ENCODE peak calls at places on chromosome 11, in four cellular contexts. P, V, G and L are unnamed samples. For H3K4me1, the result is how much of the 10 kb centered on the place peaks cover.

GRCh38 chr11:69333149-69333710 is 39.3 kb downstream of the MYEOV start:
- DNase-seq in P (no peak), V (no peak), G (no peak), L (no peak)

GRCh38 chr11:122791411-122791810 is 46.9 kb upstream of the CRTAM start:
- DNase-seq in P (no peak), V (no peak), G (no peak), L (no peak)

GRCh38 chr11:29217901-29218300 is 798.9 kb downstream of the KCNA4 start:
- DNase-seq in P (no peak), V (no peak), G (no peak), L (no peak)

GRCh38 chr11:92852946-92853345 is 116.5 kb upstream of the MTNR1B start:
- DNase-seq in P (no peak), V (peak), G (no peak), L (no peak)

GRCh38 chr11:284081-285020 is 4.6 kb upstream of the PGGHG start:
- DNase-seq in P (no peak), V (no peak), G (no peak), L (no peak)

GRCh38 chr11:68092411-68092810 is 28.8 kb downstream of the CHKA start:
- DNase-seq in P (no peak), V (no peak), G (no peak), L (no peak)

GRCh38 chr11:8261921-8262551 is 1.6 kb downstream of the LMO1 start:
- DNase-seq in P (no peak), V (no peak), G (no peak), L (no peak)

GRCh38 chr11:121321614-121322243 is 29.2 kb downstream of the SC5D start:
- DNase-seq in P (peak), V (peak), G (peak), L (peak)

GRCh38 chr11:130782361-130783221 is 133.7 kb downstream of the SNX19 start:
- DNase-seq in P (no peak), V (no peak), G (no peak), L (no peak)

GRCh38 chr11:86773009-86773408 is 27.3 kb upstream of the PRSS23 start:
- DNase-seq in P (no peak), V (no peak), G (no peak), L (no peak)

GRCh38 chr11:86775342-86775741 is 25.0 kb upstream of the PRSS23 start:
- DNase-seq in P (no peak), V (no peak), G (no peak), L (no peak)

GRCh38 chr11:86773878-86774277 is 26.5 kb upstream of the PRSS23 start:
- DNase-seq in P (no peak), V (no peak), G (no peak), L (no peak)

GRCh38 chr11:86769219-86769618 is 31.1 kb upstream of the PRSS23 start:
- DNase-seq in P (no peak), V (no peak), G (no peak), L (no peak)

DNA sequence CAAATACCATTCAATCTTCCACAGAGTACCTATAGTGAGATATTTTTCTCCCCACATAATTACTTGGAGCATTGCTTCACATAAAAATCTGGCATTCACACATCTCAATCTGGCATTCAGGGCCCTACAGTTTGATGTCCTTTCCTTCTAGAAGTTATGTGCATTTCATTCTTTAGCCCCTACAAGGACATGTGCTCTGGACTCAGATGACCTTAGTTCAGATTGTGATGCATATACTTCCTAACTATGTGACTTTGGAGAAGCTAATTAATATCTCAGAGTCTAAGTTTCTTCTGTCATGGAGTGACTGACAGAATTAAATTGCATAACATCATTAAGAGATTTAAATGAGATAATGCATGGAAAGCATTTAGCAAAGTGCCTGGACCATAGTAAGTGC is 25.9 kb upstream of the PRSS23 start:
- DNase-seq in P (no peak), V (no peak), G (no peak), L (no peak)
- H3K27ac ChIP-seq in P (no peak), V (no peak), G (no peak), L (no peak)

DNA sequence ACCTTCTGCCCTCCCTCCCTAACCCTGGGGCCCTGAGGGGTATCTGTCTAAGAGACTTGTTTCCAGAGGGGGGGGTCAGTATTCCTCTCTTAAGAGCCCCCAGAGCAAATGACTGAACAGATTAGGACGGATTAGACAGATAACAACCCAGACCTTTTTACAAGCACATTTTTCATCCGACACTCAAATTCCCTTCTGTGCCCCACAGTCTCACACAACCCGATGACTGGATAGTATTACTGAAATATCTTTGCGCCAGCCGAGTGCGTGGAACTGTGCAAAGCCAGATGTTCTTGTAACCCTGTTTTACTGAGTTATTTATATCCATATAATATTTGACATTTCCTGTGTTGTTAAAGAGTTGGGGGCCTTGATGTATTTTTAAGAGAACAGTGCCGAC is 30.9 kb upstream of the FLI1 start:
- DNase-seq in P (no peak), V (no peak), G (no peak), L (no peak)
- H3K4me1 ChIP-seq in P (under half), V (under half), G (under half), L (under half)

GRCh38 chr11:47511927-47512326 is 41.0 kb downstream of the CELF1 start:
- DNase-seq in P (no peak), V (no peak), G (no peak), L (no peak)

GRCh38 chr11:47516155-47516554 is 36.8 kb downstream of the CELF1 start:
- DNase-seq in P (no peak), V (no peak), G (no peak), L (no peak)

GRCh38 chr11:47510231-47510630 is 42.7 kb downstream of the CELF1 start:
- DNase-seq in P (no peak), V (no peak), G (no peak), L (no peak)

GRCh38 chr11:47514825-47515647 is 37.9 kb downstream of the CELF1 start:
- DNase-seq in P (no peak), V (no peak), G (no peak), L (no peak)

GRCh38 chr11:47512701-47513100 is 40.2 kb downstream of the CELF1 start:
- DNase-seq in P (no peak), V (no peak), G (no peak), L (no peak)
- H3K4me3 ChIP-seq in P (no peak), V (no peak), G (no peak), L (no peak)

GRCh38 chr11:64271339-64272132 is 12.9 kb downstream of the BAD start:
- DNase-seq in P (peak), V (peak), G (peak), L (peak)
- H3K27ac ChIP-seq in P (peak), V (peak), G (peak), L (peak)

DNA sequence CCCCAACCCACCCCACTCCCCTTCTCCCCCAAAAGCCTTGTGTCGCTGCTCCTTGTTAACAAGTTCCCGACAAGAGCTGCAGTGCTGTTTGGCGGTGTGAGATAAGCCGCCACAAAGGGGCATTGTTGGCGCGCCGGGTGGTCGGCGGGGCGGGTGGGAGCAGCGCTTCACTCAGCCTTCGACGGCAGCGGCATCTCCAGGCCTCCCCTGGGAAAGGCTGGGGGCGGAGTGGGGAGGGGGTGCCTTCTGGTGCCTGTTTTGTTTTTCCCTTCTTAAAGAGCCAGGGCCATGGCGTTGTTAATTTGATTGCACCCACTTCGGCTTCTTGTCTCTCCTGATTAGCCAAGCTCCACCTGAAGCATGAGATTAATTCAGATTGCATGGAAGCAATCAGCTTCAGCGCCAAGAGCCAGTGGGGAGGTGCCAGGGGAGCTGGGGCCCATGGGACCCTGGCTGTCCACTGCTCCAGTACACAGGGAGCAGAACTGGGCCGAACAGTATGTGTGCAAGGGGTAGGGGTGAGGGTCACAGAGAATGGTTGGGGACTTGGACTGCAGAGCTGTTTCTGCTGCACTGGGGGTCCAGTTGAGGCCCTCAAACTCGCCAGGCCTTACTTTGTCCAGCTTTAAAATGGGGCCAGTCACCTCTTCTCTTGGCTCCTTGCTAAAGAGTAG is 165.1 kb downstream of the CEP164 start:
- DNase-seq in P (no peak), V (no peak), G (no peak), L (no peak)
- H3K4me1 ChIP-seq in P (under half), V (under half), G (under half), L (under half)

DNA sequence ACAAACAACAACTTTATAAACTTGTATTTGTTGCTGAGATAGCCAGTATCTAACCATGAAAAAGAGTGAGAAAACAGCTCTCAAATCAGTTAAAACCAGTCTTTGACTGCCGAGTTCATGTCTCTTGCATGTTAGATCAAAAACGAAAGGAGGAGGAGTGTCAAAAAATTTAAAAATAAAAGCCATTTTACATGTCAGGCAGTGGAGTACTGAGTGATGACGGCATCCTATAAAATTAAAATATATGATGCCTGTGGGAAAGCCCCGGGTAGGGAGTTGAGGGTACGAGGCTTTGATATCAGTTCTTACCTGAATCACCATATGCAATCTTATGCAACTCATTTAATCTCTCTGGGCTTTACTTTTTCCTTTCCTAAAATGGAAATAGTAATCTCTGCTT is 117.3 kb downstream of the ETS1 start:
- DNase-seq in P (no peak), V (no peak), G (peak), L (peak)
- H3K4me3 ChIP-seq in P (no peak), V (no peak), G (no peak), L (peak)

GRCh38 chr11:73223998-73224730 is 6.1 kb downstream of the P2RY2 start:
- DNase-seq in P (peak), V (no peak), G (no peak), L (no peak)
- H3K27ac ChIP-seq in P (no peak), V (no peak), G (no peak), L (no peak)

DNA sequence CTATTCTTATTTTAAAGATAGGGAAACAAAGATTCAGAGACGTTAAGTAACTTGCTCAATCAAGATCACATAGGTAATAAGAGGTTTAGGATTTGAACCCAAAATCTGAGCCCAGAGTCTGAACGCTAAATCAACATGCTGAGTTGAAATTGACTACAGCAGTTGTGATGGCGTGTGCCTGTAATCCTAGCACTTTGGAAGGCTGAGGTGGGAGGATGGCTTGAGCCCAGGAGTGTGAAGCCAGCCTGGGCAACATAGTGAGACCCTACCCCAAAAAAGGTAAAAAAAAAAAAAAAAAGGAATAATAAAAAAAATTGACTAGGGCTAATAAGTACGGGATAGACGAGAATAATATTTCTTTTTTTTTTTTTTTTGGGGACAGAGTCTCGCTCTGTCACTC is 1.4 kb upstream of the NR1H3 start:
- DNase-seq in P (no peak), V (no peak), G (no peak), L (no peak)
- H3K4me1 ChIP-seq in P (under half), V (under half), G (under half), L (under half)